ENCODE peak calls at places on chromosomes 11 and 22, in five cellular contexts. H, U, M, J and N are unnamed samples.

GRCh38 chr11:24457985-24458384 is 38.9 kb upstream of the LUZP2 start:
- DNase-seq in H (no peak), J (no peak), U (no peak), M (no peak), N (no peak)

GRCh38 chr11:130865091-130865771 is 51.0 kb downstream of the SNX19 start:
- DNase-seq in M (peak; percentile 54), J (no peak), H (no peak), U (peak; percentile 52), N (no peak)

GRCh38 chr22:36790648-36791047 is 14.7 kb upstream of the IFT27 start:
- DNase-seq in M (no peak), J (no peak), H (no peak), U (no peak), N (no peak)

GRCh38 chr22:25637032-25637431 is 72.6 kb downstream of the GRK3 start:
- DNase-seq in J (no peak), U (no peak), H (no peak), M (no peak), N (no peak)

GRCh38 chr22:27866136-27867091 is 52.6 kb downstream of the PITPNB start:
- DNase-seq in M (no peak), J (no peak), H (no peak), U (peak; percentile 43), N (peak; percentile 10)

GRCh38 chr22:48439560-48440135 is 1388.0 kb downstream of the BRD1 start:
- DNase-seq in U (no peak), H (no peak), M (no peak), J (no peak), N (no peak)

GRCh38 chr11:15223318-15223717 is 108.6 kb downstream of the INSC start:
- DNase-seq in U (no peak), M (no peak), J (no peak), H (no peak), N (no peak)

GRCh38 chr11:68447015-68447801 is 13.3 kb upstream of the PPP6R3 start:
- DNase-seq in U (peak; percentile 59), M (peak; percentile 94), H (peak; percentile 35), J (peak; percentile 20), N (peak; percentile 71)

GRCh38 chr22:43042101-43042780 is 27.3 kb upstream of the PACSIN2 start:
- DNase-seq in H (no peak), U (no peak), M (no peak), J (no peak), N (no peak)

GRCh38 chr11:17581036-17581731 is 34.1 kb downstream of the OTOG start:
- DNase-seq in J (no peak), U (no peak), H (no peak), M (no peak), N (no peak)

GRCh38 chr11:55726715-55727324 is 46.4 kb upstream of the OR5D13 start:
- DNase-seq in J (no peak), H (no peak), M (peak; percentile 51), U (no peak), N (no peak)

GRCh38 chr22:23789121-23789520 is 2.4 kb downstream of the SMARCB1 start:
- DNase-seq in H (no peak), M (peak; percentile 58), U (no peak), J (no peak), N (no peak)

GRCh38 chr11:733072-733471 is 14.2 kb upstream of the TALDO1 start:
- DNase-seq in H (no peak), J (no peak), U (no peak), M (peak; percentile 35), N (peak; percentile 47)

GRCh38 chr22:19463008-19463407 is 15.5 kb upstream of the C22orf39 start:
- DNase-seq in J (no peak), M (no peak), U (no peak), H (no peak), N (no peak)

GRCh38 chr11:125110506-125110905 is 920 bp downstream of the TMEM218 start:
- DNase-seq in H (no peak), J (no peak), M (peak; percentile 27), U (no peak), N (no peak)

GRCh38 chr11:17014774-17015638 is 792 bp upstream of the PLEKHA7 start:
- DNase-seq in H (peak; percentile 75), U (peak; percentile 65), M (peak; percentile 83), J (no peak), N (peak; percentile 19)

GRCh38 chr11:74783241-74783871 is 34.7 kb downstream of the RNF169 start:
- DNase-seq in H (peak; percentile 8), J (no peak), U (no peak), M (no peak), N (peak; percentile 27)

GRCh38 chr11:109864161-109864661 is 229.0 kb upstream of the ZC3H12C start:
- DNase-seq in H (peak; percentile 75), M (no peak), J (no peak), U (no peak), N (no peak)

DNA sequence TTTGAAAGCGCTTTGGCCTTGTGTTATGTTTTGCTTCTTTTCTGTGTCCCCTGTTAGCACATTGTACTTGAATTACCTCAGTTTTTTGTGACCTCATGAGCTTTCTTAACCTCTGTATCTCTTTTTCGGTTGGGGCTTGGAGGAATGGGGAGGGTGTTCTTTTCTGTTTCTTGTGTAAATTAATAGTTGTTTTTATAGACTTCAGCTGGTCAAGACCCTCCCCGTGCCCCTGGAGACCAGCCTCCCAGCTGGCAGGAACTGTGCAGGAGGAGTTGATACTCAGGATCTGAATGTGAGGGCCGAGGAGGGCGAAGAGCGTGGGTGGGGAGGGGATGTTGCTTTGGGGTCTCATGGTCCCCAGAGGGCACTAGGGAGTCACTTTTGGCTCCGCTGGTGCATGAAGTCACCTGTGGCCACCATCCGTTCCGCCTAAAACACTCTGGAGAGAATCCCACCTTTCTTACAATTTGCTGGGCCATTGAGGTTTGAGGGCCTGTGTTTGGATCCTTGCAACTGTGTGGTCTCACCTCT is 44.3 kb upstream of the NNMT start:
- DNase-seq in U (no peak), M (peak; percentile 74), J (no peak), H (no peak), N (no peak)
- TF ChIP-seq REST in U (no peak), M (no peak), J (no peak), H (no peak), N (no peak)

GRCh38 chr22:29609139-29609538 is 5.7 kb downstream of the NF2 start:
- DNase-seq in J (no peak), M (peak; percentile 52), U (peak; percentile 21), H (no peak), N (no peak)

GRCh38 chr22:29606320-29606719 is 2.9 kb downstream of the NF2 start:
- DNase-seq in J (no peak), U (no peak), H (no peak), M (peak; percentile 42), N (no peak)

GRCh38 chr22:29610780-29611179 is 7.3 kb downstream of the NF2 start:
- DNase-seq in J (no peak), H (no peak), U (no peak), M (no peak), N (no peak)

GRCh38 chr22:29605236-29605850 is 1.9 kb downstream of the NF2 start:
- DNase-seq in U (no peak), J (no peak), H (no peak), M (no peak), N (no peak)

DNA sequence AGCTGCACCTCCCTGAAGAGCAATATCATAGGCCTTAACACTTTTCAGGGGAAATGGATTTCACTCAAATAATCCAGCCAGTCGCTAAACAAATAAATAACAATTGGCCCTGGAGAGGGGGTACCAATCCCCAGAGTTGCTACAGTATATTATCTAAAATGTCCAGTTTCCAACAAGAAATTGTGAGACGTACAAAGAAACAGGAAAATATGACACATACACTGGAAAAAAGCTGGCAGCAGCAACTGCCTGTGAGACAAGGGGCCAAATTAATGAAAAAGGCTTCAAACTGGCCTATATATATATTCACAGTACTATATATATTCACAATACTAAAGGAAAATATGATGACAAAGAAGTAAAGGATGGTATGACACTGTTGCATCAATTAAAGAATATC is 4.0 kb downstream of the NF2 start:
- DNase-seq in U (no peak), H (no peak), M (no peak), J (no peak), N (no peak)
- TF ChIP-seq POLR2AphosphoS5 in U (no peak), H (no peak), M (no peak), J (no peak), N (no peak)

GRCh38 chr22:22076937-22077703 is 94.5 kb upstream of the TOP3B start:
- DNase-seq in J (no peak), U (no peak), M (no peak), H (no peak), N (no peak)
- TF ChIP-seq REST in J (no peak), U (no peak), M (no peak), H (no peak), N (no peak)

DNA sequence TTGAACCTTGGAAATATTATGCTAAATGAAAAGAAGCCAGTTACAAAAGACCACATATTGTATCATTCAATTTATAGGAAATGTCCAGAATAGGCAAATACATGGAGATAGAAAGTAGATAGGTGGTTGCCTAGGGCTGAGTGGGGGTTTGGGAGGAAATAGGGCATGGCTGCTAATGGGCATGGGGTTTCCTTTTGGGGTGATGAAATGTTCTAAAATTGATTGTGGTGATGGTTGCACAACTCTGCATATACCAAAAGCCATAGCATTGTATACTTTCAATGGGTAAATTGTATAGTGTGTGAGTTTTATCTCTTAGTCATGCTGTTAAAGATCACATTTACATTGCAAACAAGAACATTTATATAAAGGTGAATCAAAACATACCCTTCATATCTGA is 48.7 kb downstream of the LDLRAD3 start:
- DNase-seq in M (no peak), U (no peak), J (no peak), H (no peak), N (peak; percentile 61)
- TF ChIP-seq POLR2AphosphoS5 in M (no peak), U (no peak), J (no peak), H (no peak), N (no peak)

GRCh38 chr11:106619320-106619990 is 398.8 kb downstream of the GUCY1A2 start:
- DNase-seq in M (no peak), U (no peak), H (no peak), J (peak; percentile 18), N (no peak)

GRCh38 chr11:106624377-106624776 is 393.9 kb downstream of the GUCY1A2 start:
- DNase-seq in U (no peak), M (peak; percentile 43), H (no peak), J (no peak), N (no peak)

GRCh38 chr11:106625566-106625965 is 392.7 kb downstream of the GUCY1A2 start:
- DNase-seq in J (no peak), M (no peak), H (no peak), U (no peak), N (no peak)

DNA sequence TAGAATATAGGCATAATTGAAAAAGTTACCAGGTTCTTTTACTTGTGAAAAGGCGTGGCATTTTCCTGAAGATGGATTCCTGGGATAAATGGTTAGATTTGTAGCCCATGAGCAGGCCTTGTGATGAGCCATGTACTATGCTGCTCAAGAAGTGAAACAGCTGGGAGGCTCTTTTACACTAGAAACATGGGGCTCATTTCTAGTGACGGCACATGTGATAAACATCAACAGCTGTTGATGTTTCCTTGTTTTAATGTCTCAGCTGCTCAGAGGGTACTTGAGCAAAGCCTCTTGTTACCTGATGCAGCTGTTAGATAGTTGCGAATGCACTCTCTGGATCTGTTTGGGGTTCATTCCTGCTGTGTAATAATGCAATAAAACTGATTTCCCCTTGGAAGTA is 396.8 kb downstream of the GUCY1A2 start:
- DNase-seq in J (no peak), M (no peak), H (no peak), U (no peak), N (no peak)
- TF ChIP-seq REST in J (no peak), M (no peak), H (no peak), U (no peak), N (no peak)